ENCODE peak calls at places on chromosomes 13 and 19, in ten cellular contexts. V, P, E, A, W, X, J, I, H and R are unnamed samples.

GRCh38 chr13:49820591-49821215 is 28.2 kb upstream of the KPNA3 start:
- DNase-seq in H (no peak), I (no peak), E (no peak), J (peak; percentile 63), V (no peak), W (no peak), X (no peak), P (no peak), A (no peak), R (no peak)

GRCh38 chr13:93230466-93230865 is 3.9 kb downstream of the GPC6 start:
- DNase-seq in W (no peak), X (no peak), P (no peak), A (peak; percentile 74), J (peak; percentile 22), E (no peak), H (no peak), V (no peak), I (no peak), R (no peak)

GRCh38 chr19:8641908-8642547 is 11.6 kb downstream of the NFILZ start:
- DNase-seq in E (no peak), A (peak; percentile 60), P (no peak), I (no peak), H (peak; percentile 48), X (peak; percentile 68), J (peak; percentile 54), W (peak; percentile 49), V (peak; percentile 67), R (no peak)

GRCh38 chr19:55638864-55639359 is 1.9 kb upstream of the ZNF580 start:
- DNase-seq in P (no peak), J (no peak), E (no peak), I (no peak), A (peak; percentile 24), W (peak; percentile 79), X (no peak), H (peak; percentile 59), V (peak; percentile 82), R (no peak)

GRCh38 chr19:45100797-45101196 is 7.8 kb downstream of the PPP1R37 start:
- DNase-seq in J (peak; percentile 51), P (no peak), X (peak; percentile 75), H (no peak), A (peak; percentile 51), I (no peak), V (no peak), W (no peak), E (no peak), R (no peak)

GRCh38 chr19:35144600-35145436 is 1.8 kb downstream of the FXYD7 start:
- DNase-seq in P (no peak), J (peak; percentile 89), X (no peak), A (no peak), W (no peak), E (peak; percentile 57), I (no peak), H (no peak), V (peak; percentile 93), R (no peak)

GRCh38 chr19:8310342-8311055 is 2.3 kb upstream of the CD320 start:
- DNase-seq in I (no peak), W (peak; percentile 6), V (no peak), X (no peak), E (no peak), J (no peak), P (peak; percentile 2), H (no peak), A (no peak), R (no peak)

GRCh38 chr13:36866232-36866631 is 47.2 kb downstream of the RFXAP start:
- DNase-seq in X (no peak), E (no peak), H (no peak), V (no peak), I (no peak), A (no peak), W (no peak), J (no peak), P (no peak), R (no peak)

GRCh38 chr19:5832049-5832448 is 7.5 kb downstream of the FUT6 start:
- DNase-seq in J (no peak), I (no peak), E (no peak), P (no peak), X (no peak), A (no peak), V (no peak), H (no peak), W (no peak), R (no peak)

GRCh38 chr19:5831152-5831551 is 8.3 kb downstream of the FUT6 start:
- DNase-seq in X (no peak), J (no peak), H (no peak), P (no peak), W (no peak), E (no peak), V (no peak), I (no peak), A (no peak), R (no peak)

GRCh38 chr19:5828661-5829566 is 10.6 kb downstream of the FUT6 start:
- DNase-seq in V (peak; percentile 62), H (no peak), P (peak; percentile 43), W (no peak), A (peak; percentile 89), J (peak; percentile 89), I (no peak), X (no peak), E (peak; percentile 80), R (no peak)

GRCh38 chr19:5827891-5828660 is 11.4 kb downstream of the FUT6 start:
- DNase-seq in E (peak; percentile 98), V (peak; percentile 96), A (peak; percentile 94), H (peak; percentile 89), I (peak; percentile 64), X (peak; percentile 91), P (peak; percentile 81), W (no peak), J (peak; percentile 98), R (peak; percentile 78)

GRCh38 chr19:5829567-5830315 is 9.8 kb downstream of the FUT6 start:
- DNase-seq in W (no peak), H (no peak), A (no peak), V (no peak), P (no peak), J (no peak), X (no peak), I (no peak), E (no peak), R (no peak)
- H3K4me3 ChIP-seq in W (no peak overlapping the region), H (no peak overlapping the region), A (peak overlapping the region; percentile 86), V (no peak overlapping the region), P (peak overlapping the region; percentile 40), J (no peak overlapping the region), X (no peak overlapping the region), I (no peak overlapping the region), E (no peak overlapping the region), R (peak overlapping the region; percentile 81)

GRCh38 chr19:49364083-49364687 is 508 bp downstream of the DKKL1 start:
- DNase-seq in H (no peak), X (no peak), E (peak; percentile 59), J (no peak), P (no peak), A (no peak), V (no peak), I (peak; percentile 52), W (no peak), R (no peak)

GRCh38 chr19:49362048-49362925 is at the start of gene TEAD2:
- DNase-seq in I (peak; percentile 85), W (no peak), H (peak; percentile 35), J (peak; percentile 85), E (peak; percentile 94), A (peak; percentile 66), X (peak; percentile 24), P (peak; percentile 90), V (peak; percentile 82), R (no peak)

GRCh38 chr19:49361438-49362047 is 673 bp downstream of the TEAD2 start:
- DNase-seq in H (no peak), A (peak; percentile 91), X (peak; percentile 48), I (peak; percentile 91), J (peak; percentile 94), P (peak; percentile 92), E (peak; percentile 94), W (no peak), V (peak; percentile 88), R (no peak)

GRCh38 chr19:49363265-49364082 is at the start of gene DKKL1:
- DNase-seq in E (peak; percentile 97), J (peak; percentile 98), P (peak; percentile 99), H (peak; percentile 50), X (peak; percentile 100), V (peak; percentile 100), W (peak; percentile 39), A (peak; percentile 100), I (peak; percentile 100), R (peak; percentile 94)

GRCh38 chr19:49362926-49363264 is 679 bp upstream of the TEAD2 start:
- DNase-seq in I (peak; percentile 67), P (peak; percentile 62), X (peak; percentile 16), J (peak; percentile 65), V (no peak), A (peak; percentile 56), H (peak; percentile 26), E (no peak), W (no peak), R (no peak)
- H3K4me3 ChIP-seq in I (peak overlapping the region; percentile 96), P (peak overlapping the region; percentile 82), X (peak overlapping the region; percentile 91), J (peak overlapping the region; percentile 95), V (peak overlapping the region; percentile 25), A (peak overlapping the region; percentile 96), H (peak overlapping the region; percentile 44), E (peak overlapping the region; percentile 90), W (no peak overlapping the region), R (peak overlapping the region; percentile 92)

DNA sequence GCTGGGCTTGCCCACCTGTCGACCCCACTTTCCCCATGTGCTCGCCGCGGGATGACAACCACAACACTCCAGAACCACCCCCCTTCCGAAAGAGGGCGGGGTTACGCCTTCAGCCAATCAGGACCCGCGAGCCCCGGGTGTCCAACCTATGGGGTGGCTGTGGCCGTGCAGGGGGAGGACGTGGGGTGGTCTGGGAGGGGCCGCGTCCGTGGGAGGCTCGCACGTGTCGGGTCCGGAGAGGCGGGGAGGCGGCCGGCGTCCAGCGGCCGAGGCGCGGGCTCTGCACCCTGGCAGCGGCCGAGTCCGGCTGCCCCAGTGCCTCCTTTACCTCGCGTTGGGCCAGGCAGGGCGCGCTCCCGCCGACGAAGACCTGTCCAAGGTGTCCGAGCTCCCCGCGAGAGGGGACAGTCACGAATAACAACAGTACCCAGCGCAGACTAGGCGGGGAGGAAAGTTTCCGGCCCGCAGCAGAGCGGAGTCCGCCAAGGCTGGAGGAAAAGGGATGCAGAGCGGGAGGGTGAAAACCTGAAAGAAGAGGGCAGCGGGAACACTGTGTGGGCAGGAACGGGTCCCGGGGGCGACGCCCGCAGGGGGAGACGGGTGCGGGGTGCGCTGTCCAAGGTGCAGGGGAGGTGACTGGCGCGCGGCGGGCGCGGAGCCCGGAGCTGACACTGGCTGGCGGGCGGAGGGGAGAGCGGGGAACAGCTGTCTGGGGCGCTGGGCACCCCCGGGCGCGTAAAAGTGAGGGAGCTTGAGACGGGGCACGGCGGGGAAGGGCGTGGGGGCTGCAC is 896 bp downstream of the ENOX1 start:
- DNase-seq in A (peak; percentile 67), E (peak; percentile 89), H (no peak), J (peak; percentile 77), X (peak; percentile 73), V (peak; percentile 62), I (peak; percentile 86), P (peak; percentile 88), W (no peak), R (no peak)
- H3K4me3 ChIP-seq in A (peak overlapping the region; percentile 72), E (peak overlapping the region; percentile 63), H (no peak overlapping the region), J (peak overlapping the region; percentile 57), X (peak overlapping the region; percentile 63), V (peak overlapping the region; percentile 2), I (peak overlapping the region; percentile 64), P (peak overlapping the region; percentile 82), W (no peak overlapping the region), R (peak overlapping the region; percentile 67)

DNA sequence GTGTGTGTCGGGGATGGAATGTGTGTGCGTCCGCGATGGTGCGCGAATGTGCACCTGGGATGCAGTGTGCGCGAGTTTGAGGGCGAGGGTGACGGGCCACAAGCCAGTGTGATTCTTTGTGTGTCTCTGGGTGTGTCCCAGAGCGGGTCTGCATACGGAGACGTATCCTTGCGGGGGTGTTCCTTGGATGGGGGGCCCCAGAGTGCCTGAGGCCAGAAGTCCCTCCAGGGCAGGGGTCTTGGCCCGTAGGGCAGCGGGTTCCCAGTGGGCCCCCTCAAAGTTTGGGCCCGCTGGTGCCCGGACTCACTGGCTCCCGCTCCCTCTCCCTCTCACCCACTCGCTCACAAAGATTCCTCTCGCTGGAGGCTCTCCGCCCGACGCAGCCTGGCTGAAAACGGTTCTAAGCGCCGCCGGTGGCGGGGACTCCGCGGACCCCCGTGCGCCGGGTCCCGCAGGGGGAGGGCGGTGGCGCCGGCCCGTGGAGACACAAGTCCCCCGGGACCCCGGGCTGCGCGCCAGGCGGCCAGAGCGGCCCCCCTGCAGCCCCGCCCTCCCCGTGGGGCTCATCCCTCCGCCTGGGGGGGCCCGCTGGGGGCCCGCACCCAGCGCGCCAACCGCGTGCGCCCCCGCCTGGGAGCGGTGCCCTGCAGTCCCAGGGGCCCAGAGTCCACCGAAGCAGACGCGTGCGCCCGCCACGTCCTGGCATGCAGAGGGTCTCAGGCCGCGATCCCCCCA is 886 bp downstream of the CRLF1 start:
- DNase-seq in P (no peak), I (no peak), H (no peak), V (no peak), A (no peak), E (peak; percentile 83), X (no peak), J (no peak), W (no peak), R (no peak)
- H3K4me3 ChIP-seq in P (peak overlapping the region; percentile 10), I (no peak overlapping the region), H (no peak overlapping the region), V (no peak overlapping the region), A (no peak overlapping the region), E (peak overlapping the region; percentile 38), X (peak overlapping the region; percentile 32), J (no peak overlapping the region), W (no peak overlapping the region), R (peak overlapping the region; percentile 30)